ENCODE peak calls at places on chromosome 14, in eight cellular contexts. T, E, V, B, G, I, R and U are unnamed samples.

GRCh38 chr14:34436118-34436905 is 25.7 kb downstream of the SPTSSA start:
- DNase-seq in R (no peak), T (peak), I (no peak), G (no peak), B (peak), E (peak), V (peak), U (no peak)

GRCh38 chr14:80988742-80989429 is 33.5 kb downstream of the TSHR start:
- DNase-seq in I (no peak), E (peak), R (no peak), V (peak), G (no peak), B (peak), T (peak), U (no peak)

GRCh38 chr14:53979747-53980642 is 23.4 kb upstream of the BMP4 start:
- DNase-seq in B (peak), I (no peak), V (peak), T (peak), G (no peak), R (no peak), E (no peak), U (peak)

GRCh38 chr14:23294734-23295561 is 7.7 kb downstream of the PPP1R3E start:
- DNase-seq in T (peak), R (peak), B (peak), I (peak), E (peak), V (peak), G (no peak), U (no peak)

GRCh38 chr14:93219103-93219726 is 12.2 kb downstream of the UBR7 start:
- DNase-seq in G (peak), V (peak), T (peak), R (no peak), E (peak), B (peak), I (peak), U (no peak)

GRCh38 chr14:71551291-71551955 is 380.8 kb upstream of the RGS6 start:
- DNase-seq in V (peak), T (peak), R (no peak), I (no peak), B (peak), G (no peak), E (no peak), U (peak)

GRCh38 chr14:64682173-64682710 is 22.0 kb upstream of the PLEKHG3 start:
- DNase-seq in G (peak), I (no peak), T (peak), R (no peak), B (peak), E (peak), V (peak), U (peak)

GRCh38 chr14:74988131-74988530 is 14.6 kb upstream of the EIF2B2 start:
- DNase-seq in I (no peak), R (no peak), G (peak), V (peak), T (peak), B (peak), E (peak), U (no peak)

GRCh38 chr14:101624579-101624978 is 63.3 kb downstream of the DIO3 start:
- DNase-seq in I (no peak), V (no peak), G (no peak), B (no peak), T (no peak), E (no peak), R (no peak), U (no peak)

GRCh38 chr14:20631023-20631820 is 10.3 kb downstream of the OR6S1 start:
- DNase-seq in G (no peak), R (no peak), B (peak), V (peak), E (peak), T (peak), I (peak), U (no peak)

GRCh38 chr14:104082807-104083206 is 2.7 kb upstream of the ASPG start:
- DNase-seq in E (no peak), I (no peak), V (no peak), T (no peak), G (no peak), R (peak), B (no peak), U (no peak)

GRCh38 chr14:68945585-68946289 is 33.4 kb downstream of the ACTN1 start:
- DNase-seq in G (no peak), T (no peak), E (no peak), V (no peak), B (no peak), R (peak), I (no peak), U (no peak)

GRCh38 chr14:60753264-60754126 is 18.9 kb downstream of the MNAT1 start:
- DNase-seq in B (no peak), T (peak), E (no peak), V (peak), G (no peak), R (no peak), I (no peak), U (no peak)

GRCh38 chr14:49634547-49635334 is at the start of gene DNAAF2:
- DNase-seq in G (peak), V (peak), R (peak), E (peak), B (peak), I (peak), T (peak), U (peak)

GRCh38 chr14:73666583-73666982 is 21.8 kb downstream of the DNAL1 start:
- DNase-seq in I (no peak), B (no peak), E (no peak), R (no peak), V (no peak), T (no peak), G (no peak), U (no peak)

GRCh38 chr14:83196235-83196634 is 1662.6 kb upstream of the SEL1L start:
- DNase-seq in B (peak), R (no peak), G (no peak), T (no peak), E (no peak), V (no peak), I (no peak), U (no peak)

GRCh38 chr14:73787760-73788508 is 63.7 kb upstream of the PTGR2 start:
- DNase-seq in E (peak), I (no peak), R (no peak), V (peak), T (peak), B (peak), G (no peak), U (no peak)

GRCh38 chr14:45089813-45090212 is 5.9 kb downstream of the PRPF39 start:
- DNase-seq in I (no peak), G (peak), V (peak), B (peak), R (no peak), E (peak), T (peak), U (no peak)

GRCh38 chr14:29311983-29312382 is 545.4 kb downstream of the FOXG1 start:
- DNase-seq in G (no peak), V (peak), R (no peak), I (no peak), B (peak), T (peak), E (no peak), U (no peak)

GRCh38 chr14:104681689-104682074 is 7.7 kb upstream of the INF2 start:
- DNase-seq in I (peak), T (peak), R (peak), E (peak), B (peak), V (peak), G (peak), U (peak)

GRCh38 chr14:49280566-49280965 is 305.6 kb downstream of the RPS29 start:
- DNase-seq in B (no peak), R (no peak), G (no peak), E (no peak), T (no peak), V (no peak), I (no peak), U (no peak)

GRCh38 chr14:70735043-70735442 is 74.3 kb downstream of the MAP3K9 start:
- DNase-seq in B (peak), V (no peak), I (peak), T (peak), R (no peak), E (no peak), G (no peak), U (no peak)

GRCh38 chr14:65348137-65348536 is 64.4 kb upstream of the FUT8 start:
- DNase-seq in B (peak), G (no peak), I (no peak), R (no peak), V (no peak), E (no peak), T (peak), U (no peak)

GRCh38 chr14:50955373-50956043 is 11.2 kb upstream of the PYGL start:
- DNase-seq in T (peak), E (peak), V (peak), I (peak), B (peak), G (peak), R (peak), U (peak)

GRCh38 chr14:91229743-91230200 is 14.7 kb downstream of the GPR68 start:
- DNase-seq in R (no peak), E (peak), T (peak), B (no peak), I (no peak), G (no peak), V (peak), U (no peak)

DNA sequence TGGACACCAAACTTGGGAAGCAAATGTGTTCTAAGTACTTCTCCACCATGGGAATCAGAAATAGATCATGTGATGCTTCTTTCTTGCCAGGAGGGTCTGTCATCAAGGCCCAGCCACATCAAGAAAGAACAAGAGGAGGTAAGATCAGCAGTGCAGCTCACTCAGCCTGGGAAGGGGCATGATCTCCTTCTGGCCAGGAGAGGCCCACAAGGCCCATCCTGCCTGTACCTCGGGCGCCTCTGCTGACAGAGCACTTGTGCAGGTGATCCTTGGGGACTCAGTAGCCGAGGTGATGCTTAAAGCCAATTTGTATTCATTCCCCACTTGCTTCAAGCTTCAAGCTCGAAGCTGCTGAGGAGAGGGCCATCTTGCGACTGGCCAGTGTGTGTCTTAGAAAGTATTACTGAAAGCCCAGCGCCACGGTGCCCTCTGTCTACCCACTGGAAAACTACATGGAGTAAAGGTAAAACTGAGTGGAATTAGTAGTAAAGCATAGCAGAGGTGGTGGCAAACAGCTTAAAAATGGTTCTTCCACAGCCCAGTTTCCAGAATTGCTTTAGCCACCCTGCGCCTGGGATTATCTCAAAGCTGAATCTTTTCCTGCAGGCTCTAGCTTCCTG is 26.2 kb downstream of the RTRAF start:
- DNase-seq in T (no peak), I (peak), R (no peak), E (peak), B (peak), G (no peak), V (peak), U (no peak)
- TF ChIP-seq CTCF in T (peak), I (peak), R (no peak), E (peak), B (peak), G (no peak), V (peak), U (peak)

DNA sequence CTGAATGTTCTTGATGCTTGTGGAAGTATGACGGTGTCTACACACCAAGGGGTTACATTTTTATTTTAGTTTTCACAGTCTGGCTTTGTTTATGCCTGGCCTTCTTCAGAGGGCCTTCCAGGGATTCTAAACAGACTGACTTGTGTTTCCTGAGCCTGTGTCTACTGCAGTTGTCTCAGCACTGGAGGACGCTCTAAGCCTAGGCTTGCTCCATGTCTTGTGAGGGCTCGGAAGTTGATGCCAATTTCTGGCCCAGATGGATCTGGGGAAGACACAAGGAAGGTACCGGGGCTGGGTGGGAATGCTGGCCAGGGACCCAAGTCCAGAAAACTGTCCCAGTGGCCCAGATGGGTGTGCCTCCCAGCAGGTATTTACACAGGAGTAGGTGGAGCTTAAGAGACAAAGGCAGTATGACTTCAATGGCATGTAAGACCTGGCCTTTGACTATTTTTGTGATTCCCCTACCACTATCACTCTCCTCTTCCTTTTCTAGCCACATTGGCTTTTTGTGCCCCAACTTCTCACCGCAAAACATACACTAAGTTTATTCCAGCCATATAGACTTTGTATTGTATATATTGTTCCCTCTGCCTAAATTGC is 56.9 kb downstream of the GPR137C start:
- DNase-seq in R (no peak), I (no peak), B (no peak), T (no peak), E (no peak), G (no peak), V (no peak), U (no peak)
- TF ChIP-seq CTCF in R (no peak), I (no peak), B (no peak), T (no peak), E (no peak), G (no peak), V (no peak), U (no peak)

GRCh38 chr14:102776761-102777710 is at the start of gene TRAF3:
- DNase-seq in I (peak), E (peak), G (peak), T (peak), V (peak), R (peak), B (peak), U (no peak)

GRCh38 chr14:102775855-102776760 is 1.1 kb upstream of the TRAF3 start:
- DNase-seq in B (peak), I (no peak), G (no peak), V (peak), R (no peak), E (peak), T (peak), U (no peak)

GRCh38 chr14:102778616-102779351 is 1.5 kb downstream of the TRAF3 start:
- DNase-seq in I (no peak), V (peak), G (no peak), T (no peak), B (no peak), R (no peak), E (no peak), U (no peak)

GRCh38 chr14:102779574-102780315 is 2.5 kb downstream of the TRAF3 start:
- DNase-seq in B (no peak), E (no peak), R (no peak), T (peak), V (no peak), G (no peak), I (no peak), U (no peak)

DNA sequence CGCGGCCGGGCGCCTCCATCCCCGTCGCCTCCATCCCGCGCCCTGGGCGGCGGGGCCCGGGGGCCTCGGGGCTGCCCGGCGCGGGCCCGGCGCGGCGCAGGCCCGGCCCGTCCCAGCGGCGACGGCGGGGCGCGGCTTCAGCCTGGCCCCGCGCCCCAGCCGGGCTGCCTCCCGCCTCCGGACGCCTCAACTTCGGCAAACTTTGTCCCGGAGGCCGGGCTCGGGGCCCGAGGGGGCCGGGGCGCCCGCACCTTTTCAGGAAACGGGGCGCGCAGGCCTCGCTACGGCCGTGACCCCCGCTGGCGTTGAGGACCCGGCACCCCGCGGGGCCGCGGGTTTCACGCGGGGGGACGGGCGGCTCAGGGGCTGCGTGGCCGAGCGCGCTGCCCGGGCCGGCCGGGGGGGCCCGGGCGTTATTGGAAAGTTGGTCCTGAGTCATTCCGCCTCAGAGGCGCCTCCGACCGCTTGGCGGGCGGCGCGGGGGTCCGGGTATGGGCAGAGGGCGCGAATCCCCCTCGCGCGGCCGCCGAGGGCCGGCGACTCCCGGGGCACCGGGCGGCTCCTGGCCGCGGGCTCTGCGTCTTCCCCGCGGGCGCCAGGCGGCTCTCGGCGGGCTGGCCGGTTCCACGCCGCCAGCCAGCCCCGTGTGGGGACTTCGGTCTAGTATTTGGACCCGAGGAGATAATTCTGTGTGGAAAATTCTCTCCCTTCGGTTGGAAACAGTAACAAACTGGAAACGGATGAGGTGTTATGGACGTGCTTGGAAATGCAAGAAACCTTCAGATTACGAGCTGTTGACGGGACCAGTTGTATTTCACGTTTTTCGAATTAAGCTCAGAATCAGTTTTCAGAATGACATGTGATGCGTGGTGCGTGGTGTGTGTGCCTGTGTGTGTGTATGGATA is 714 bp downstream of the TRAF3 start:
- DNase-seq in E (peak), G (peak), T (peak), B (peak), R (peak), I (no peak), V (peak), U (no peak)
- TF ChIP-seq CTCF in E (no peak), G (no peak), T (no peak), B (no peak), R (no peak), I (no peak), V (no peak), U (no peak)

DNA sequence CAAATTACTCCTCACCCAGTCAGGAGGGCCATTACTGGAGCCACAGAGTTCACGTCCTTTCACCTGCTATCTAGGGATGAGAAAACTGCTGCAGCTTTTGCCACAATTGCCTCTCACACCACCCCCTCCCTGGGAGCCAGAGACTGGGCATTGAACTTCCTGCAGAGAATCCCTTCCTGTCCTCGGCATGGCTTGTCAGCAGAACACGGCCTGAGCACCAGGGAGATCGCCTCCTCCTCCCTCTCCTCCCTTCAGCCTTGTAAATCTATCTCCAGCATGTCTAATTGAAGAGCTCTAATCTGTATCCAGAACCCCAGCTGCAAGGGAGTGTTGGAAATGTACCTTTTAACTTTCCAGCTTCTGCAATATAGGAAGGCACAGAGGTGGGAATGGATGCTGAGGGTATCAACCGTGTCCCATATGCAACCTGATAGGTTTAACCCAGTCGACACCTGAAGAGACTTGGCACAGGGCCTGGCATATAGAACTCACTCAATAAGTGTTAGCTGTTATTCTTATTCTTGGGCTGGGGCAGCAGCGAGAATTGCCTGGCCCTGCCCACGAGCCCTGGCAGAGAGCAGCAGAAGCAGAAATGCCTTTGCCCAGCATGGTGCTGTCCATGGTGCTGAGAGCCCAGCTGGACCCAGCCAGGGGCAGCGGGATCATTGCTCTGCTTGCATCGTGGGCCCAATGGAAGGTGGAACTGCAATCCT is 26.8 kb downstream of the TMEM63C start:
- DNase-seq in R (peak), I (peak), V (peak), T (peak), G (peak), E (peak), B (peak), U (peak)
- TF ChIP-seq CTCF in R (no peak), I (no peak), V (no peak), T (no peak), G (no peak), E (no peak), B (no peak), U (no peak)

DNA sequence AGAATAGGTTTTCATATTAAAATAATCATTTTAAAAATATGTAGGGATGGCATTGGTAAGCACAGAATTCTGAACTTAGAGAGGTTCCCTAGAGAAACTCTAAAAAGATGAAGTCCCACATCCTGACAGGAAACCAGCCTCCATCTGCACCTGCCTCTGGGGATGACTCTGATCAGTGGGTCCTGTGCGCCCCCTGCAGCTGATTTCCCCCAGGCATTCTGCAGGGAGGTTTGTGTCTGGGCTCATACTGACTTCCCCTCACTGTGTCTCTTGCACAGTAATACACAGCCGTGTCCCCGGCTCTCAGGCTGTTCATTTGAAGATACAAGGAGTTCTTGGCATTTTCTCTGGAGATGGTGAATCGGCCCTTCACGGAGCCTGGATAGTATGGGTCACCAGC is 602.9 kb downstream of the TMEM121 start:
- DNase-seq in B (no peak), R (no peak), I (peak), T (no peak), G (no peak), E (no peak), V (no peak), U (no peak)
- TF ChIP-seq CTCF in B (no peak), R (no peak), I (peak), T (no peak), G (no peak), E (no peak), V (no peak), U (no peak)

GRCh38 chr14:63134801-63135200 is 69.4 kb upstream of the RHOJ start:
- DNase-seq in T (peak), I (peak), B (peak), E (peak), R (no peak), V (peak), G (peak), U (no peak)
- TF ChIP-seq CTCF in T (peak), I (peak), B (peak), E (peak), R (no peak), V (peak), G (no peak), U (no peak)